ENCODE peak calls at places on chromosomes 6 and 20, in eight cellular contexts. H is Caki2; A is fibroblast of the aortic adventitia; U is AG20443; M is retinal pigment epithelial cell; R is neuronal stem cell; J is cardiac fibroblast; N is CD4-positive, CD25-positive, alpha-beta regulatory T cell. D is an unnamed sample.
A peak's percentile ranks its signal among the peaks of the same experiment; 100 is the strongest.

GRCh38 chr20:33992923-33993799 is 550 bp upstream of the RALY start:
- DNase-seq in H (peak; percentile 100), A (peak; percentile 100), U (peak; percentile 99), M (peak; percentile 95), R (peak; percentile 99), J (peak; percentile 100), N (peak; percentile 99), D (peak; percentile 100)

GRCh38 chr20:59581983-59582679 is 22.2 kb upstream of the PHACTR3 start:
- DNase-seq in H (no peak), A (no peak), U (no peak), M (no peak), R (no peak), J (no peak), N (no peak), D (peak; percentile 12)

GRCh38 chr20:32763202-32763999 is 1.2 kb downstream of the DNMT3B start:
- DNase-seq in H (no peak), A (no peak), U (no peak), M (no peak), R (no peak), J (no peak), N (no peak), D (no peak)

GRCh38 chr6:53301801-53302537 is 46.8 kb downstream of the ELOVL5 start:
- DNase-seq in H (no peak), A (no peak), U (no peak), M (no peak), R (no peak), J (no peak), N (no peak), D (no peak)

GRCh38 chr6:156848533-156848932 is 71.4 kb downstream of the ARID1B start:
- DNase-seq in H (no peak), A (peak; percentile 61), U (peak; percentile 21), M (peak; percentile 81), R (no peak), J (peak; percentile 74), N (no peak), D (no peak)

GRCh38 chr6:43584892-43585570 is 9.0 kb downstream of the POLH start:
- DNase-seq in H (no peak), A (no peak), U (no peak), M (no peak), R (no peak), J (no peak), N (peak; percentile 91), D (no peak)

GRCh38 chr6:119234457-119234856 is 115.1 kb downstream of the MAN1A1 start:
- DNase-seq in H (no peak), A (no peak), U (no peak), M (no peak), R (no peak), J (no peak), N (peak; percentile 7), D (no peak)

GRCh38 chr6:106293113-106293512 is 32.4 kb downstream of the ATG5 start:
- DNase-seq in H (no peak), A (no peak), U (no peak), M (no peak), R (no peak), J (no peak), N (no peak), D (no peak)